ENCODE peak calls at places on chromosomes 12 and 14, in ten cellular contexts. One of them, this sample, is unnamed.

GRCh38 chr14:21414137-21414631 is 30.4 kb upstream of the SUPT16H start:
- DNase-seq in sigmoid colon: no peak
- DNase-seq in GM12892: no peak
- DNase-seq in gastrocnemius medialis: no peak
- DNase-seq in lower leg skin: no peak
- DNase-seq in HCT116: no peak
- DNase-seq in transverse colon: no peak
- DNase-seq in heart left ventricle: no peak
- DNase-seq in uterus: no peak
- DNase-seq in esophagus squamous epithelium: no peak
- DNase-seq in this sample: no peak

GRCh38 chr12:108806350-108806749 is 51.0 kb downstream of the SSH1 start:
- DNase-seq in GM12892: no peak
- DNase-seq in gastrocnemius medialis: no peak
- DNase-seq in uterus: no peak
- DNase-seq in transverse colon: no peak
- DNase-seq in sigmoid colon: no peak
- DNase-seq in heart left ventricle: no peak
- DNase-seq in esophagus squamous epithelium: no peak
- DNase-seq in lower leg skin: no peak
- DNase-seq in HCT116: no peak
- DNase-seq in this sample: no peak

GRCh38 chr12:53722450-53723041 is 4.7 kb downstream of the CALCOCO1 start:
- DNase-seq in uterus: no peak
- DNase-seq in lower leg skin: no peak
- DNase-seq in heart left ventricle: no peak
- DNase-seq in HCT116: no peak
- DNase-seq in transverse colon: no peak
- DNase-seq in gastrocnemius medialis: no peak
- DNase-seq in GM12892: no peak
- DNase-seq in sigmoid colon: peak
- DNase-seq in esophagus squamous epithelium: no peak
- DNase-seq in this sample: no peak

GRCh38 chr12:78085562-78086182 is 255.0 kb downstream of the NAV3 start:
- DNase-seq in gastrocnemius medialis: no peak
- DNase-seq in HCT116: no peak
- DNase-seq in esophagus squamous epithelium: no peak
- DNase-seq in sigmoid colon: no peak
- DNase-seq in GM12892: no peak
- DNase-seq in heart left ventricle: no peak
- DNase-seq in transverse colon: no peak
- DNase-seq in uterus: no peak
- DNase-seq in lower leg skin: no peak
- DNase-seq in this sample: no peak

GRCh38 chr12:5305861-5306545 is 125.9 kb upstream of the NTF3 start:
- DNase-seq in transverse colon: no peak
- DNase-seq in lower leg skin: no peak
- DNase-seq in GM12892: no peak
- DNase-seq in esophagus squamous epithelium: no peak
- DNase-seq in uterus: no peak
- DNase-seq in HCT116: no peak
- DNase-seq in sigmoid colon: no peak
- DNase-seq in heart left ventricle: no peak
- DNase-seq in gastrocnemius medialis: no peak
- DNase-seq in this sample: no peak

GRCh38 chr14:54109521-54110120 is 153.0 kb upstream of the BMP4 start:
- DNase-seq in esophagus squamous epithelium: no peak
- DNase-seq in HCT116: no peak
- DNase-seq in heart left ventricle: no peak
- DNase-seq in gastrocnemius medialis: no peak
- DNase-seq in lower leg skin: no peak
- DNase-seq in uterus: no peak
- DNase-seq in GM12892: no peak
- DNase-seq in transverse colon: no peak
- DNase-seq in sigmoid colon: no peak
- DNase-seq in this sample: no peak

GRCh38 chr12:109777544-109777943 is 55.7 kb downstream of the TRPV4 start:
- DNase-seq in gastrocnemius medialis: no peak
- DNase-seq in esophagus squamous epithelium: no peak
- DNase-seq in sigmoid colon: no peak
- DNase-seq in uterus: no peak
- DNase-seq in HCT116: no peak
- DNase-seq in lower leg skin: no peak
- DNase-seq in GM12892: peak
- DNase-seq in transverse colon: peak
- DNase-seq in heart left ventricle: no peak
- DNase-seq in this sample: peak

GRCh38 chr12:46219892-46220655 is 48.8 kb downstream of the SLC38A1 start:
- DNase-seq in lower leg skin: no peak
- DNase-seq in sigmoid colon: no peak
- DNase-seq in uterus: no peak
- DNase-seq in HCT116: peak
- DNase-seq in gastrocnemius medialis: no peak
- DNase-seq in GM12892: no peak
- DNase-seq in heart left ventricle: no peak
- DNase-seq in esophagus squamous epithelium: no peak
- DNase-seq in transverse colon: peak
- DNase-seq in this sample: peak

GRCh38 chr12:29008786-29009185 is 140.3 kb upstream of the FAR2 start:
- DNase-seq in GM12892: no peak
- DNase-seq in heart left ventricle: no peak
- DNase-seq in transverse colon: no peak
- DNase-seq in lower leg skin: no peak
- DNase-seq in esophagus squamous epithelium: no peak
- DNase-seq in uterus: no peak
- DNase-seq in HCT116: no peak
- DNase-seq in gastrocnemius medialis: no peak
- DNase-seq in sigmoid colon: no peak
- DNase-seq in this sample: no peak

GRCh38 chr12:3607039-3607719 is 116.2 kb downstream of the PRMT8 start:
- DNase-seq in lower leg skin: no peak
- DNase-seq in sigmoid colon: no peak
- DNase-seq in heart left ventricle: no peak
- DNase-seq in transverse colon: no peak
- DNase-seq in HCT116: no peak
- DNase-seq in uterus: no peak
- DNase-seq in gastrocnemius medialis: no peak
- DNase-seq in esophagus squamous epithelium: no peak
- DNase-seq in GM12892: no peak
- DNase-seq in this sample: no peak

GRCh38 chr14:61288228-61288627 is 7.1 kb upstream of the TMEM30B start:
- DNase-seq in sigmoid colon: no peak
- DNase-seq in esophagus squamous epithelium: no peak
- DNase-seq in uterus: no peak
- DNase-seq in HCT116: no peak
- DNase-seq in heart left ventricle: no peak
- DNase-seq in lower leg skin: no peak
- DNase-seq in transverse colon: no peak
- DNase-seq in GM12892: no peak
- DNase-seq in gastrocnemius medialis: no peak
- DNase-seq in this sample: no peak

GRCh38 chr14:61285364-61285763 is 4.2 kb upstream of the TMEM30B start:
- DNase-seq in HCT116: no peak
- DNase-seq in uterus: no peak
- DNase-seq in GM12892: no peak
- DNase-seq in esophagus squamous epithelium: no peak
- DNase-seq in heart left ventricle: no peak
- DNase-seq in transverse colon: no peak
- DNase-seq in lower leg skin: no peak
- DNase-seq in gastrocnemius medialis: no peak
- DNase-seq in sigmoid colon: no peak
- DNase-seq in this sample: no peak

GRCh38 chr14:61287196-61287595 is 6.1 kb upstream of the TMEM30B start:
- DNase-seq in GM12892: no peak
- DNase-seq in esophagus squamous epithelium: no peak
- DNase-seq in sigmoid colon: no peak
- DNase-seq in lower leg skin: no peak
- DNase-seq in transverse colon: no peak
- DNase-seq in HCT116: no peak
- DNase-seq in gastrocnemius medialis: peak
- DNase-seq in heart left ventricle: no peak
- DNase-seq in uterus: no peak
- DNase-seq in this sample: no peak

GRCh38 chr14:61290686-61291085 is 9.5 kb upstream of the TMEM30B start:
- DNase-seq in GM12892: no peak
- DNase-seq in HCT116: no peak
- DNase-seq in heart left ventricle: no peak
- DNase-seq in gastrocnemius medialis: no peak
- DNase-seq in uterus: no peak
- DNase-seq in transverse colon: no peak
- DNase-seq in esophagus squamous epithelium: no peak
- DNase-seq in lower leg skin: no peak
- DNase-seq in sigmoid colon: no peak
- DNase-seq in this sample: no peak

GRCh38 chr14:61288720-61289119 is 7.6 kb upstream of the TMEM30B start:
- DNase-seq in HCT116: no peak
- DNase-seq in heart left ventricle: no peak
- DNase-seq in lower leg skin: no peak
- DNase-seq in esophagus squamous epithelium: no peak
- DNase-seq in transverse colon: no peak
- DNase-seq in uterus: no peak
- DNase-seq in gastrocnemius medialis: no peak
- DNase-seq in sigmoid colon: no peak
- DNase-seq in GM12892: no peak
- DNase-seq in this sample: no peak
- TF ChIP-seq POLR2A in HCT116: no peak
- TF ChIP-seq POLR2A in heart left ventricle: no peak
- TF ChIP-seq POLR2A in lower leg skin: no peak
- TF ChIP-seq POLR2A in esophagus squamous epithelium: no peak
- TF ChIP-seq POLR2A in transverse colon: no peak
- TF ChIP-seq POLR2A in uterus: no peak
- TF ChIP-seq POLR2A in gastrocnemius medialis: no peak
- TF ChIP-seq POLR2A in sigmoid colon: no peak
- TF ChIP-seq POLR2A in GM12892: no peak
- TF ChIP-seq POLR2A in this sample: no peak

DNA sequence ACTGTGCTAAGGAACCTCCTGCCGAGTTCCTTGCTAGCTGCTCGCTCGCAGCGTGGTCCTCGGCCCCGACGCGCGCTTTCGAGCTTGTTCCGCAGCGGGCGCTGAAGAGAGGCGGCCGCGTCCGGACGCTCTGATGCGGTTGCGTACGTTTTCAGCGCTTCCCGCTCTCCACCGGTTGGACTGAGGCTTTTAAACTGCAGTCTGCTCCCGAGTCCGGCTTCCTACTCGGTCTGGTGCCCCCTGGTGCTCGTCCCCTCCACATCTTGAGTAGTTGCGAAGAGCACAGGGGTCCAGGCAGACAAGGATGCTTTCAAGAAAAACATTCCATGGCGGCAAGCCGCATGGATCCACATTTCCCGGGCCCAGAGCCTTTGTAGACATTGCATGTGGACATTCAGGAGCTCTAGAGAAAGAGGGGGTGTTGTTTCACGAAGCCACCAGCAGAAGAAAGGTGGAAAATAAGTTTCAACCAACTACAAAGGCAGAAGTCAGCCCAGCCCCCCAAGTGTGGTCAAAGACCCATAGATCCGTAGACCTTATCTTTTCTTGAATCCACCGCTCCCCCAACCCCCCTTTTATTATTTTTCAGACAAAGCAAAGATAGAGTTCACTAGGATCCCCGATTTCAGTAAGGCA is 1.1 kb upstream of the WNK1 start:
- DNase-seq in esophagus squamous epithelium: peak
- DNase-seq in heart left ventricle: peak
- DNase-seq in lower leg skin: peak
- DNase-seq in transverse colon: peak
- DNase-seq in gastrocnemius medialis: peak
- DNase-seq in HCT116: peak
- DNase-seq in GM12892: peak
- DNase-seq in uterus: peak
- DNase-seq in sigmoid colon: peak
- DNase-seq in this sample: peak
- TF ChIP-seq POLR2A in esophagus squamous epithelium: no peak
- TF ChIP-seq POLR2A in heart left ventricle: peak
- TF ChIP-seq POLR2A in lower leg skin: no peak
- TF ChIP-seq POLR2A in transverse colon: peak
- TF ChIP-seq POLR2A in gastrocnemius medialis: peak
- TF ChIP-seq POLR2A in HCT116: peak
- TF ChIP-seq POLR2A in GM12892: peak
- TF ChIP-seq POLR2A in uterus: peak
- TF ChIP-seq POLR2A in sigmoid colon: no peak
- TF ChIP-seq POLR2A in this sample: peak

GRCh38 chr12:124913474-124914391 is 717 bp downstream of the UBC start:
- DNase-seq in GM12892: peak
- DNase-seq in sigmoid colon: peak
- DNase-seq in HCT116: no peak
- DNase-seq in esophagus squamous epithelium: no peak
- DNase-seq in lower leg skin: peak
- DNase-seq in uterus: peak
- DNase-seq in heart left ventricle: peak
- DNase-seq in transverse colon: peak
- DNase-seq in gastrocnemius medialis: peak
- DNase-seq in this sample: no peak

GRCh38 chr12:124906606-124907261 is 7.7 kb downstream of the UBC start:
- DNase-seq in esophagus squamous epithelium: no peak
- DNase-seq in lower leg skin: peak
- DNase-seq in HCT116: peak
- DNase-seq in transverse colon: peak
- DNase-seq in gastrocnemius medialis: peak
- DNase-seq in sigmoid colon: peak
- DNase-seq in uterus: peak
- DNase-seq in heart left ventricle: peak
- DNase-seq in GM12892: no peak
- DNase-seq in this sample: no peak

GRCh38 chr12:124914392-124915248 is at the start of gene UBC:
- DNase-seq in transverse colon: peak
- DNase-seq in uterus: peak
- DNase-seq in esophagus squamous epithelium: no peak
- DNase-seq in lower leg skin: peak
- DNase-seq in gastrocnemius medialis: peak
- DNase-seq in GM12892: peak
- DNase-seq in HCT116: peak
- DNase-seq in sigmoid colon: peak
- DNase-seq in heart left ventricle: peak
- DNase-seq in this sample: no peak

GRCh38 chr12:124909831-124910560 is 4.5 kb downstream of the UBC start:
- DNase-seq in HCT116: no peak
- DNase-seq in heart left ventricle: no peak
- DNase-seq in lower leg skin: no peak
- DNase-seq in gastrocnemius medialis: peak
- DNase-seq in GM12892: no peak
- DNase-seq in transverse colon: no peak
- DNase-seq in uterus: no peak
- DNase-seq in sigmoid colon: no peak
- DNase-seq in esophagus squamous epithelium: no peak
- DNase-seq in this sample: no peak

GRCh38 chr12:124910561-124911478 is 3.6 kb downstream of the UBC start:
- DNase-seq in gastrocnemius medialis: peak
- DNase-seq in heart left ventricle: no peak
- DNase-seq in lower leg skin: no peak
- DNase-seq in uterus: no peak
- DNase-seq in transverse colon: no peak
- DNase-seq in esophagus squamous epithelium: no peak
- DNase-seq in HCT116: no peak
- DNase-seq in sigmoid colon: no peak
- DNase-seq in GM12892: no peak
- DNase-seq in this sample: no peak
- TF ChIP-seq POLR2A in gastrocnemius medialis: no peak
- TF ChIP-seq POLR2A in heart left ventricle: no peak
- TF ChIP-seq POLR2A in lower leg skin: no peak
- TF ChIP-seq POLR2A in uterus: no peak
- TF ChIP-seq POLR2A in transverse colon: peak
- TF ChIP-seq POLR2A in esophagus squamous epithelium: peak
- TF ChIP-seq POLR2A in HCT116: peak
- TF ChIP-seq POLR2A in sigmoid colon: peak
- TF ChIP-seq POLR2A in GM12892: peak
- TF ChIP-seq POLR2A in this sample: peak

GRCh38 chr12:82358200-82359114 is at the start of the genes CCDC59 and METTL25:
- DNase-seq in heart left ventricle: peak
- DNase-seq in lower leg skin: peak
- DNase-seq in uterus: peak
- DNase-seq in gastrocnemius medialis: peak
- DNase-seq in esophagus squamous epithelium: peak
- DNase-seq in HCT116: peak
- DNase-seq in GM12892: peak
- DNase-seq in sigmoid colon: peak
- DNase-seq in transverse colon: peak
- DNase-seq in this sample: peak
- TF ChIP-seq POLR2A in heart left ventricle: peak
- TF ChIP-seq POLR2A in lower leg skin: no peak
- TF ChIP-seq POLR2A in uterus: peak
- TF ChIP-seq POLR2A in gastrocnemius medialis: peak
- TF ChIP-seq POLR2A in esophagus squamous epithelium: no peak
- TF ChIP-seq POLR2A in HCT116: peak
- TF ChIP-seq POLR2A in GM12892: peak
- TF ChIP-seq POLR2A in sigmoid colon: peak
- TF ChIP-seq POLR2A in transverse colon: peak
- TF ChIP-seq POLR2A in this sample: peak

This sample was measured in erythroblast.